ENCODE peak calls at places on chromosomes 5 and 9, in five cellular contexts. O, W, Z, P and M are unnamed samples.

GRCh38 chr5:180007582-180007981 is 64.0 kb downstream of the RNF130 start:
- DNase-seq in W (no peak), O (no peak), P (no peak), Z (no peak), M (no peak)

GRCh38 chr9:7756088-7756487 is 43.5 kb downstream of the DMAC1 start:
- DNase-seq in O (peak; percentile 35), Z (no peak), P (peak; percentile 30), W (peak; percentile 0), M (peak; percentile 55)

GRCh38 chr5:150613991-150614650 is 26.3 kb upstream of the SYNPO start:
- DNase-seq in W (no peak), O (no peak), P (no peak), Z (no peak), M (no peak)

GRCh38 chr5:173697931-173698579 is 81.6 kb upstream of the BOD1 start:
- DNase-seq in Z (no peak), W (no peak), O (no peak), P (no peak), M (no peak)

GRCh38 chr5:129078247-129078646 is 16.3 kb upstream of the ISOC1 start:
- DNase-seq in O (no peak), Z (no peak), W (no peak), P (no peak), M (no peak)

GRCh38 chr9:131773911-131774379 is 34.1 kb upstream of the RAPGEF1 start:
- DNase-seq in W (peak; percentile 15), O (peak; percentile 56), Z (peak; percentile 61), P (peak; percentile 49), M (no peak)

GRCh38 chr9:22065431-22065830 is 56.3 kb upstream of the CDKN2B start:
- DNase-seq in Z (no peak), O (no peak), W (peak; percentile 7), P (no peak), M (no peak)

GRCh38 chr5:172744106-172745104 is 26.6 kb downstream of the DUSP1 start:
- DNase-seq in Z (no peak), W (no peak), P (no peak), O (no peak), M (no peak)

GRCh38 chr9:133725886-133726285 is 12.3 kb downstream of the SARDH start:
- DNase-seq in P (no peak), Z (no peak), O (no peak), W (no peak), M (no peak)

GRCh38 chr9:34693560-34693959 is 2.5 kb upstream of the CCL19 start:
- DNase-seq in P (no peak), W (no peak), Z (no peak), O (no peak), M (no peak)

GRCh38 chr9:97808972-97809371 is 44.1 kb upstream of the FOXE1 start:
- DNase-seq in P (no peak), O (no peak), W (no peak), Z (no peak), M (no peak)